ENCODE peak calls at places on chromosome 2, in nine cellular contexts. One of them, this sample, is unnamed.

GRCh38 chr2:40935349-40935748 is 483.5 kb upstream of the SLC8A1 start:
- DNase-seq in A549: no peak
- DNase-seq in IMR-90: no peak
- DNase-seq in body of pancreas: no peak
- DNase-seq in HCT116: no peak
- DNase-seq in K562: no peak
- DNase-seq in heart left ventricle: no peak
- DNase-seq in upper lobe of left lung: no peak
- DNase-seq in uterus: no peak
- DNase-seq in this sample: no peak

GRCh38 chr2:26401739-26402541 is at the start of gene DRC1:
- DNase-seq in uterus: no peak
- DNase-seq in heart left ventricle: peak; percentile 72
- DNase-seq in upper lobe of left lung: peak; percentile 91
- DNase-seq in body of pancreas: peak; percentile 57
- DNase-seq in IMR-90: peak; percentile 67
- DNase-seq in HCT116: no peak
- DNase-seq in A549: peak; percentile 98
- DNase-seq in K562: no peak
- DNase-seq in this sample: peak; percentile 61

GRCh38 chr2:12074126-12074883 is 327.9 kb downstream of the LPIN1 start:
- DNase-seq in body of pancreas: no peak
- DNase-seq in IMR-90: no peak
- DNase-seq in K562: peak; percentile 70
- DNase-seq in HCT116: no peak
- DNase-seq in upper lobe of left lung: no peak
- DNase-seq in A549: no peak
- DNase-seq in uterus: no peak
- DNase-seq in heart left ventricle: no peak
- DNase-seq in this sample: no peak

GRCh38 chr2:239959059-239959971 is 65.8 kb downstream of the NDUFA10 start:
- DNase-seq in upper lobe of left lung: no peak
- DNase-seq in IMR-90: peak; percentile 15
- DNase-seq in heart left ventricle: no peak
- DNase-seq in A549: no peak
- DNase-seq in body of pancreas: no peak
- DNase-seq in uterus: no peak
- DNase-seq in HCT116: no peak
- DNase-seq in K562: no peak
- DNase-seq in this sample: no peak

GRCh38 chr2:119429225-119430000 is 2.2 kb upstream of the TMEM37 start:
- DNase-seq in body of pancreas: no peak
- DNase-seq in upper lobe of left lung: no peak
- DNase-seq in K562: no peak
- DNase-seq in uterus: no peak
- DNase-seq in A549: no peak
- DNase-seq in HCT116: no peak
- DNase-seq in IMR-90: no peak
- DNase-seq in heart left ventricle: no peak
- DNase-seq in this sample: no peak

GRCh38 chr2:19579466-19579865 is 221.0 kb upstream of the OSR1 start:
- DNase-seq in heart left ventricle: no peak
- DNase-seq in body of pancreas: no peak
- DNase-seq in upper lobe of left lung: no peak
- DNase-seq in uterus: no peak
- DNase-seq in HCT116: no peak
- DNase-seq in A549: no peak
- DNase-seq in IMR-90: no peak
- DNase-seq in K562: no peak
- DNase-seq in this sample: no peak

GRCh38 chr2:152240559-152241231 is 65.1 kb upstream of the STAM2 start:
- DNase-seq in HCT116: no peak
- DNase-seq in upper lobe of left lung: no peak
- DNase-seq in K562: no peak
- DNase-seq in A549: no peak
- DNase-seq in body of pancreas: no peak
- DNase-seq in heart left ventricle: no peak
- DNase-seq in IMR-90: peak; percentile 75
- DNase-seq in uterus: no peak
- DNase-seq in this sample: no peak

GRCh38 chr2:76044701-76045100 is 334.0 kb upstream of the GCFC2 start:
- DNase-seq in IMR-90: no peak
- DNase-seq in upper lobe of left lung: no peak
- DNase-seq in A549: no peak
- DNase-seq in HCT116: no peak
- DNase-seq in K562: no peak
- DNase-seq in uterus: no peak
- DNase-seq in heart left ventricle: no peak
- DNase-seq in body of pancreas: no peak
- DNase-seq in this sample: no peak

GRCh38 chr2:144681389-144681788 is 161.5 kb upstream of the ZEB2 start:
- DNase-seq in IMR-90: no peak
- DNase-seq in uterus: no peak
- DNase-seq in body of pancreas: no peak
- DNase-seq in A549: no peak
- DNase-seq in upper lobe of left lung: no peak
- DNase-seq in HCT116: no peak
- DNase-seq in K562: no peak
- DNase-seq in heart left ventricle: no peak
- DNase-seq in this sample: no peak

GRCh38 chr2:229921101-229921891 is 513 bp downstream of the TRIP12 start:
- DNase-seq in upper lobe of left lung: no peak
- DNase-seq in K562: peak; percentile 75
- DNase-seq in uterus: peak; percentile 68
- DNase-seq in HCT116: peak; percentile 22
- DNase-seq in A549: peak; percentile 51
- DNase-seq in heart left ventricle: peak; percentile 78
- DNase-seq in body of pancreas: peak; percentile 68
- DNase-seq in IMR-90: peak; percentile 58
- DNase-seq in this sample: peak; percentile 75

GRCh38 chr2:62597323-62597722 is 91.3 kb upstream of the TMEM17 start:
- DNase-seq in upper lobe of left lung: no peak
- DNase-seq in K562: no peak
- DNase-seq in A549: no peak
- DNase-seq in uterus: no peak
- DNase-seq in HCT116: no peak
- DNase-seq in heart left ventricle: no peak
- DNase-seq in body of pancreas: no peak
- DNase-seq in IMR-90: peak; percentile 64
- DNase-seq in this sample: no peak

GRCh38 chr2:203708846-203709815 is 2.7 kb downstream of the CD28 start:
- DNase-seq in A549: no peak
- DNase-seq in body of pancreas: no peak
- DNase-seq in upper lobe of left lung: no peak
- DNase-seq in K562: no peak
- DNase-seq in uterus: no peak
- DNase-seq in IMR-90: no peak
- DNase-seq in heart left ventricle: no peak
- DNase-seq in HCT116: no peak
- DNase-seq in this sample: no peak

GRCh38 chr2:75375646-75376582 is 176.6 kb upstream of the TACR1 start:
- DNase-seq in body of pancreas: no peak
- DNase-seq in IMR-90: peak; percentile 19
- DNase-seq in upper lobe of left lung: no peak
- DNase-seq in K562: no peak
- DNase-seq in uterus: no peak
- DNase-seq in A549: no peak
- DNase-seq in HCT116: no peak
- DNase-seq in heart left ventricle: no peak
- DNase-seq in this sample: no peak

GRCh38 chr2:148645925-148646559 is 1.5 kb downstream of the EPC2 start:
- DNase-seq in K562: peak; percentile 35
- DNase-seq in uterus: peak; percentile 33
- DNase-seq in A549: peak; percentile 60
- DNase-seq in body of pancreas: peak; percentile 73
- DNase-seq in heart left ventricle: peak; percentile 49
- DNase-seq in HCT116: peak; percentile 75
- DNase-seq in IMR-90: peak; percentile 92
- DNase-seq in upper lobe of left lung: no peak
- DNase-seq in this sample: no peak

DNA sequence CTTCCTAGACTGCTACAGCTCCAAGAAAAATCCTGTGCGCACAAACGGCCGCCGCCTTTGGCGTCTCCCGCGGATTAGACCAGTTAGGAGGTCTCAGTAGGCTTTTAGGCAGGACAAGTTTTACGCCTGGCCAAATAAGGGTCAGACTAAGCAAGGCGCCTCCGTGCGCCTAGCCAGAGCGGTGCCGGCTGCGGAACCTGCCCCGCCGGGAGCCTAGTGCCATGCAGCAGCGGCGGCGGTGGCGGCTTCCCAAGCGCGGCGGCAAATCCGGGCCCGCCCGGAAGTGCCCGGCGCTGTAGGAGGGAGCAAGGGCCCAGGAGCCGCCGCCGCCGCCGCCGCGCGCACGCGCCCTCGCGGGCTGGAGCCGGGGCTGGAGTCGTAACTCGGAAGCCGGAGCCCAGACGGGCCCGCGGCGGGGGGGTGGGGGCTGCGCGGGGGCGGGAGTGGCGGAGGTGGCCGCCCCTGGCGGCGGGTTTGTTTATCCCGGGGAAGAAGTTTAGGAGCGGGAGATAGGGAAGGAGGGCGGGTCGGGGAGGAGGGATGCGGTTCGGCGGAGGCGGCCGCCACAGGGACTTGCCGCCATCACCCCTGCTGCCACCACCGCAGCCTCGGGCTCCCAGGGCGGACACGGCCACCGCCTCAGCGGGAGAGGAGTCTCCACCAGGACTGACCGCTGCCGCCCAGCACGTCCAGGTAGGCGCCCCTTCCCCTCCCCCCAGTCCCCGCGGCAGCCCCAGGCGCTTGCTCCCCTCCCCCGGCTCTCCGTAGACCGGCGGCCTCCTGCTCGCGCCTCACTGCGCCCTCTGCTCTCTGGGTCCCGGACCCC is at the start of gene SPOPL:
- DNase-seq in K562: peak; percentile 96
- DNase-seq in HCT116: peak; percentile 77
- DNase-seq in IMR-90: peak; percentile 74
- DNase-seq in body of pancreas: peak; percentile 95
- DNase-seq in upper lobe of left lung: peak; percentile 99
- DNase-seq in uterus: peak; percentile 88
- DNase-seq in A549: peak; percentile 82
- DNase-seq in heart left ventricle: peak; percentile 95
- DNase-seq in this sample: peak; percentile 95
- TF ChIP-seq POLR2A in K562: peak; percentile 91
- TF ChIP-seq POLR2A in HCT116: peak; percentile 88
- TF ChIP-seq POLR2A in IMR-90: peak; percentile 77
- TF ChIP-seq POLR2A in body of pancreas: peak; percentile 86
- TF ChIP-seq POLR2A in upper lobe of left lung: no peak
- TF ChIP-seq POLR2A in uterus: peak; percentile 66
- TF ChIP-seq POLR2A in A549: peak; percentile 93
- TF ChIP-seq POLR2A in heart left ventricle: no peak
- TF ChIP-seq POLR2A in this sample: peak; percentile 91

GRCh38 chr2:98833917-98834263 is 102.1 kb downstream of the CRACDL start:
- DNase-seq in HCT116: no peak
- DNase-seq in body of pancreas: no peak
- DNase-seq in K562: no peak
- DNase-seq in upper lobe of left lung: no peak
- DNase-seq in uterus: no peak
- DNase-seq in heart left ventricle: no peak
- DNase-seq in A549: no peak
- DNase-seq in IMR-90: no peak
- DNase-seq in this sample: no peak
- H3K27ac ChIP-seq in HCT116: no peak overlapping the region
- H3K27ac ChIP-seq in body of pancreas: no peak overlapping the region
- H3K27ac ChIP-seq in K562: no peak overlapping the region
- H3K27ac ChIP-seq in upper lobe of left lung: peak overlapping the region; percentile 69
- H3K27ac ChIP-seq in uterus: no peak overlapping the region
- H3K27ac ChIP-seq in heart left ventricle: peak overlapping the region; percentile 66
- H3K27ac ChIP-seq in A549: no peak overlapping the region
- H3K27ac ChIP-seq in IMR-90: no peak overlapping the region
- H3K27ac ChIP-seq in this sample: no peak overlapping the region

GRCh38 chr2:190837417-190837816 is 43.2 kb upstream of the GLS start:
- DNase-seq in uterus: no peak
- DNase-seq in body of pancreas: no peak
- DNase-seq in upper lobe of left lung: no peak
- DNase-seq in IMR-90: peak; percentile 48
- DNase-seq in K562: no peak
- DNase-seq in HCT116: peak; percentile 51
- DNase-seq in A549: no peak
- DNase-seq in heart left ventricle: no peak
- DNase-seq in this sample: no peak

GRCh38 chr2:190837991-190838390 is 42.6 kb upstream of the GLS start:
- DNase-seq in body of pancreas: no peak
- DNase-seq in HCT116: no peak
- DNase-seq in uterus: no peak
- DNase-seq in K562: no peak
- DNase-seq in A549: no peak
- DNase-seq in heart left ventricle: no peak
- DNase-seq in IMR-90: no peak
- DNase-seq in upper lobe of left lung: no peak
- DNase-seq in this sample: no peak

GRCh38 chr2:190838492-190838910 is 42.1 kb upstream of the GLS start:
- DNase-seq in A549: no peak
- DNase-seq in uterus: no peak
- DNase-seq in HCT116: no peak
- DNase-seq in body of pancreas: no peak
- DNase-seq in K562: no peak
- DNase-seq in upper lobe of left lung: no peak
- DNase-seq in heart left ventricle: no peak
- DNase-seq in IMR-90: peak; percentile 89
- DNase-seq in this sample: no peak

GRCh38 chr2:190836767-190837166 is 43.9 kb upstream of the GLS start:
- DNase-seq in HCT116: no peak
- DNase-seq in IMR-90: no peak
- DNase-seq in upper lobe of left lung: no peak
- DNase-seq in heart left ventricle: no peak
- DNase-seq in uterus: no peak
- DNase-seq in body of pancreas: no peak
- DNase-seq in K562: no peak
- DNase-seq in A549: no peak
- DNase-seq in this sample: no peak

GRCh38 chr2:190835303-190835930 is 45.2 kb upstream of the GLS start:
- DNase-seq in A549: peak; percentile 55
- DNase-seq in heart left ventricle: peak; percentile 56
- DNase-seq in HCT116: no peak
- DNase-seq in upper lobe of left lung: no peak
- DNase-seq in body of pancreas: no peak
- DNase-seq in IMR-90: peak; percentile 89
- DNase-seq in uterus: peak; percentile 62
- DNase-seq in K562: no peak
- DNase-seq in this sample: no peak
- H3K4me3 ChIP-seq in A549: no peak overlapping the region
- H3K4me3 ChIP-seq in heart left ventricle: no peak overlapping the region
- H3K4me3 ChIP-seq in HCT116: no peak overlapping the region
- H3K4me3 ChIP-seq in upper lobe of left lung: no peak overlapping the region
- H3K4me3 ChIP-seq in body of pancreas: no peak overlapping the region
- H3K4me3 ChIP-seq in IMR-90: no peak overlapping the region
- H3K4me3 ChIP-seq in uterus: no peak overlapping the region
- H3K4me3 ChIP-seq in K562: no peak overlapping the region
- H3K4me3 ChIP-seq in this sample: no peak overlapping the region

DNA sequence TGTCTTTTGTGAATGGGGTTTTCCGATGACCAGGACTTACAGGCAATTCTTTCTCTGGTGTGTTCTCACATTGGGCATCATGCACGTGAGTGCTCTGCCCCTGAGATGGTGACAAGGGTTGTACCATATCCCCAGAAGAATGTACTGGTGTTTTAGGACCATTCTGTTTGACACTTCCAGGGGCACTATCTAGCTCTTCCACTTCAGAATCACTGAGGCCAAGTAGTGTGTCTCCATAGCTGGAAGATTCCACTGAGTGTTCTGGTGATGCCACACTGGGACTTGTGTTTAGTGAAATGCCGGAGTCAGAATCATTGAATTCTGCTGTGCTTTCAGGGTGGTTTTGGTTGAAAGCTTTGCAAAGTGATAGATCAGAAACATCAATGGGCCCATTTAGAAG is 18.7 kb downstream of the HNRNPA3 start:
- DNase-seq in upper lobe of left lung: no peak
- DNase-seq in IMR-90: no peak
- DNase-seq in HCT116: no peak
- DNase-seq in body of pancreas: no peak
- DNase-seq in K562: no peak
- DNase-seq in A549: no peak
- DNase-seq in uterus: no peak
- DNase-seq in heart left ventricle: no peak
- DNase-seq in this sample: no peak
- TF ChIP-seq POLR2A in upper lobe of left lung: no peak
- TF ChIP-seq POLR2A in IMR-90: no peak
- TF ChIP-seq POLR2A in HCT116: no peak
- TF ChIP-seq POLR2A in body of pancreas: no peak
- TF ChIP-seq POLR2A in K562: peak; percentile 40
- TF ChIP-seq POLR2A in A549: no peak
- TF ChIP-seq POLR2A in uterus: no peak
- TF ChIP-seq POLR2A in heart left ventricle: no peak
- TF ChIP-seq POLR2A in this sample: no peak